ENCODE peak calls at places on chromosomes 6 and 20, in eight cellular contexts. H, L, K, M, U, E, B and Q are unnamed samples.

GRCh38 chr6:167706313-167707109 is 120.2 kb upstream of the AFDN start:
- DNase-seq in L (no peak), E (no peak), M (no peak), K (no peak), H (no peak), U (no peak), B (no peak), Q (no peak)

GRCh38 chr6:157551041-157551832 is 170.2 kb downstream of the ZDHHC14 start:
- DNase-seq in U (no peak), M (no peak), L (no peak), H (no peak), E (no peak), K (no peak), B (no peak), Q (no peak)

GRCh38 chr6:169073311-169073710 is 180.3 kb downstream of the THBS2 start:
- DNase-seq in H (no peak), B (no peak), K (no peak), U (peak), L (no peak), M (no peak), E (no peak), Q (no peak)

GRCh38 chr20:32780749-32781402 is 18.7 kb downstream of the DNMT3B start:
- DNase-seq in H (no peak), U (no peak), K (no peak), E (no peak), M (no peak), B (no peak), L (no peak), Q (no peak)

GRCh38 chr20:42366626-42367025 is 748.4 kb upstream of the CHD6 start:
- DNase-seq in E (no peak), L (no peak), U (no peak), M (no peak), H (no peak), K (no peak), B (no peak), Q (no peak)

GRCh38 chr20:56839791-56840190 is 210.7 kb downstream of the TFAP2C start:
- DNase-seq in H (no peak), U (no peak), E (no peak), K (no peak), L (no peak), B (no peak), M (no peak), Q (no peak)

GRCh38 chr6:14258695-14259655 is 141.4 kb downstream of the CD83 start:
- DNase-seq in K (no peak), M (no peak), U (peak), B (no peak), L (no peak), E (no peak), H (no peak), Q (no peak)

GRCh38 chr20:54257090-54257816 is 49.4 kb downstream of the PFDN4 start:
- DNase-seq in H (no peak), B (no peak), K (no peak), U (peak), M (peak), E (no peak), L (no peak), Q (no peak)

GRCh38 chr6:42066156-42066555 is 15.8 kb downstream of the TAF8 start:
- DNase-seq in M (no peak), H (no peak), B (no peak), E (no peak), U (no peak), K (no peak), L (no peak), Q (no peak)

GRCh38 chr6:109454483-109455160 is 950 bp downstream of the MICAL1 start:
- DNase-seq in E (no peak), H (peak), L (no peak), B (no peak), M (no peak), K (no peak), U (peak), Q (peak)

DNA sequence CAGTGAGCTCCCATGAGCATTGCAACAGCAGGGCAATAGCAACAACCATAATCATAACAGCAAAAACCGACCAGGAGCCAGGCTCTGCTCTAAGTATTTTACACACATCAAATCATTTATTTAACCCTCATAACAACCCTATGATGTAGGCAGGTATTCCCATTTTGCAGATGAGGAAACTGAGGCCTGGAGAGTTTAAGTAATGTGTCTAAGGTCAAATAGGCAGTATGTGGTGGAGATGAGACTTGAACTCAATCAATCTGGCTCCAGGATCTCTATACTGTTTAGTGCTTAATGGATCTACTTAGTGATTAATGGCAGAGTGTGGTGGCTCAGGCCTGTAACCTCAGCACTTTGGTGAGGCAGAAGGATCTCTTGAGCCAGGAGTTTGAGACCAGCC is 3.4 kb downstream of the TMEM151B start:
- DNase-seq in E (no peak), H (no peak), K (no peak), M (no peak), B (no peak), L (no peak), U (no peak), Q (no peak)
- TF ChIP-seq POLR2A in E (no peak), H (no peak), K (no peak), M (no peak), B (no peak), L (no peak), U (no peak), Q (no peak)

GRCh38 chr6:98824163-98824906 is 10.0 kb upstream of the POU3F2 start:
- DNase-seq in M (no peak), B (no peak), L (no peak), K (no peak), E (no peak), H (no peak), U (no peak), Q (no peak)
- H3K4me3 ChIP-seq in M (peak), B (no peak), L (no peak), K (no peak), E (peak), H (no peak), U (no peak), Q (no peak)

DNA sequence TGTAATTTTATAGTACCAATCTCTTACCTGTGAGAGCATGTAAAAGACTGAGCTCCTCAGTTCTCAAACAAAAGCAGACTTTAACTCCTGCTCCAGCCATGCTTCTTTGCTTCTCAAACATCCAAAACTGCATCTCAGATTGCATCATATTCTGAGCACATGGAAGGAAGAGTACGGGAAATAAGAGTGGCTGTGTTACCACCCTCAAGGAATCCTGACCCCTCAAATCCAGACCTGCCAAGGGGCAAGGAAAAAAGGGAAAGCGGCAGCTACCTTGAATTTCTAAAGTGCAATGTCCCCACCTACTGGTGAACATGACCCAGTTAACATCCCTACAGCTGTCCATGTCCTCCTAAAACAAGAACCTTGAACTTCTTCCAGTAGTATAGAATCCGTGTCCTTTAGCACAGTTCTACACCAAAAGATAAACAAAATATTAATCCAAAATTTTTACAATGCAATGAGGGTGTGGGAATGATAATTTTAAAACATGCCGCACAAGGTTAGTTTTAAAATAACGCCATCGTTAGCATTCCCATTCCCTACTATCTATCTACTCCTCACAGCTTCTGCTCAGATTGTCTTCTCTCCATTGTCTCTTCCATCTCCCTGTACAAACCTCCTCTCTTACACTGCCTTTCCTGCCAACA is 34.1 kb upstream of the HLA-DQB1 start:
- DNase-seq in L (peak), E (no peak), H (no peak), M (no peak), B (peak), K (peak), U (peak), Q (no peak)
- H3K27ac ChIP-seq in L (no peak), E (no peak), H (no peak), M (no peak), B (no peak), K (no peak), U (no peak), Q (no peak)

GRCh38 chr20:39849664-39850063 is 839.4 kb downstream of the MAFB start:
- DNase-seq in B (peak), E (peak), M (peak), L (no peak), U (peak), K (no peak), H (peak), Q (no peak)
- TF ChIP-seq POLR2A in B (no peak), E (no peak), M (no peak), L (no peak), U (no peak), K (no peak), H (no peak), Q (no peak)